ENCODE peak calls at places on chromosome 3, in ten cellular contexts. R is astrocyte of the cerebellum; W is kidney epithelial cell; T is A549; X is adipocyte; N is activated T-cell treated with anti-CD3 and anti-CD28 coated beads for 1 hour; Q is NCI-H1105; Z is foreskin fibroblast; H is activated CD8-positive, alpha-beta memory T cell treated with anti-CD3 and anti-CD28 coated beads for 48 hours; A is fibroblast of the aortic adventitia. D is an unnamed sample.

GRCh38 chr3:134886991-134887390 is 91.9 kb downstream of the EPHB1 start:
- DNase-seq in R (no peak), W (no peak), T (no peak), X (no peak), N (no peak), Q (no peak), Z (no peak), H (no peak), A (no peak), D (no peak)

GRCh38 chr3:37993811-37994638 is 3.4 kb downstream of the VILL start:
- DNase-seq in R (no peak), W (peak), T (no peak), X (peak), N (peak), Q (no peak), Z (peak), H (peak), A (peak), D (no peak)

GRCh38 chr3:13475871-13476590 is 4.1 kb upstream of the HDAC11 start:
- DNase-seq in R (no peak), W (no peak), T (no peak), X (no peak), N (no peak), Q (no peak), Z (no peak), H (no peak), A (no peak), D (no peak)

GRCh38 chr3:120587326-120587840 is 8.8 kb upstream of the NDUFB4 start:
- DNase-seq in R (no peak), W (no peak), T (no peak), X (no peak), N (no peak), Q (no peak), Z (no peak), H (no peak), A (no peak), D (no peak)

GRCh38 chr3:184241447-184242296 is 7.1 kb downstream of the ALG3 start:
- DNase-seq in R (no peak), W (no peak), T (peak), X (no peak), N (no peak), Q (peak), Z (peak), H (no peak), A (peak), D (no peak)

GRCh38 chr3:143150979-143151726 is 31.6 kb downstream of the CHST2 start:
- DNase-seq in R (no peak), W (no peak), T (no peak), X (peak), N (no peak), Q (no peak), Z (peak), H (no peak), A (peak), D (no peak)

GRCh38 chr3:156816794-156817741 is 9.1 kb upstream of the LEKR1 start:
- DNase-seq in R (no peak), W (no peak), T (peak), X (peak), N (peak), Q (peak), Z (peak), H (peak), A (peak), D (peak)

GRCh38 chr3:157693762-157694161 is 190.5 kb upstream of the VEPH1 start:
- DNase-seq in R (no peak), W (no peak), T (no peak), X (no peak), N (no peak), Q (no peak), Z (no peak), H (no peak), A (no peak), D (no peak)

GRCh38 chr3:107209302-107210060 is 167.8 kb upstream of the CCDC54 start:
- DNase-seq in R (no peak), W (no peak), T (no peak), X (no peak), N (no peak), Q (no peak), Z (no peak), H (no peak), A (peak), D (no peak)

GRCh38 chr3:32961189-32961715 is 9.8 kb downstream of the CCR4 start:
- DNase-seq in R (no peak), W (no peak), T (no peak), X (no peak), N (no peak), Q (no peak), Z (no peak), H (no peak), A (no peak), D (no peak)

GRCh38 chr3:140568842-140569520 is 108.9 kb upstream of the TRIM42 start:
- DNase-seq in R (no peak), W (no peak), T (no peak), X (no peak), N (no peak), Q (no peak), Z (no peak), H (no peak), A (peak), D (no peak)

GRCh38 chr3:139044366-139045210 is at the start of gene PRR23C:
- DNase-seq in R (no peak), W (no peak), T (peak), X (no peak), N (no peak), Q (no peak), Z (no peak), H (no peak), A (no peak), D (no peak)

GRCh38 chr3:34016925-34017592 is 218.6 kb downstream of the PDCD6IP start:
- DNase-seq in R (no peak), W (no peak), T (no peak), X (no peak), N (peak), Q (no peak), Z (no peak), H (no peak), A (no peak), D (no peak)

GRCh38 chr3:133444071-133444774 is 44.4 kb downstream of the BFSP2 start:
- DNase-seq in R (no peak), W (no peak), T (peak), X (peak), N (no peak), Q (peak), Z (peak), H (no peak), A (peak), D (no peak)

GRCh38 chr3:150970665-150971327 is 1.7 kb downstream of the CLRN1 start:
- DNase-seq in R (peak), W (peak), T (peak), X (peak), N (no peak), Q (no peak), Z (peak), H (no peak), A (peak), D (peak)

GRCh38 chr3:27670619-27671018 is 51.5 kb downstream of the EOMES start:
- DNase-seq in R (no peak), W (no peak), T (no peak), X (no peak), N (no peak), Q (no peak), Z (no peak), H (no peak), A (no peak), D (no peak)

GRCh38 chr3:17420668-17421067 is 321.8 kb downstream of the TBC1D5 start:
- DNase-seq in R (no peak), W (no peak), T (peak), X (no peak), N (no peak), Q (no peak), Z (peak), H (no peak), A (no peak), D (no peak)